ENCODE peak calls at places on chromosomes 16 and 17, in seven cellular contexts. X, J, Z, N, H, I and A are unnamed samples.

GRCh38 chr17:41421116-41421515 is 3.3 kb downstream of the KRT37 start:
- DNase-seq in H (no peak), N (no peak), J (no peak), X (peak), I (no peak), Z (no peak), A (no peak)

GRCh38 chr16:65876200-65876498 is 490.3 kb upstream of the CDH5 start:
- DNase-seq in Z (no peak), J (no peak), N (no peak), I (no peak), H (no peak), X (no peak), A (no peak)

GRCh38 chr16:106623-107324 is 28.7 kb downstream of the MPG start:
- DNase-seq in X (no peak), I (peak), J (peak), N (peak), Z (peak), H (no peak), A (peak)

GRCh38 chr17:74339537-74340195 is 13.6 kb downstream of the KIF19 start:
- DNase-seq in I (no peak), J (no peak), H (no peak), X (no peak), Z (no peak), N (no peak), A (no peak)

GRCh38 chr17:77695386-77695785 is 263.1 kb upstream of the TNRC6C start:
- DNase-seq in H (no peak), N (no peak), J (no peak), Z (no peak), I (no peak), X (no peak), A (no peak)

GRCh38 chr16:90012978-90013745 is 6.1 kb downstream of the DBNDD1 start:
- DNase-seq in N (no peak), H (no peak), Z (no peak), I (no peak), J (no peak), X (no peak), A (no peak)

GRCh38 chr17:10618202-10618635 is 38.9 kb downstream of the MYH3 start:
- DNase-seq in N (peak), X (no peak), I (peak), Z (peak), H (no peak), J (peak), A (no peak)

GRCh38 chr16:27432600-27432957 is 30.6 kb downstream of the IL21R start:
- DNase-seq in H (no peak), I (no peak), J (no peak), Z (no peak), X (peak), N (no peak), A (no peak)

GRCh38 chr17:28391401-28391800 is 14.6 kb downstream of the SLC46A1 start:
- DNase-seq in Z (no peak), X (no peak), H (no peak), J (no peak), I (no peak), N (peak), A (no peak)

GRCh38 chr17:304461-304860 is 48.1 kb downstream of the RPH3AL start:
- DNase-seq in J (no peak), I (no peak), H (no peak), N (no peak), X (no peak), Z (no peak), A (no peak)

GRCh38 chr17:28331891-28332420 is 3.3 kb downstream of the IFT20 start:
- DNase-seq in H (no peak), I (no peak), Z (no peak), X (no peak), J (no peak), N (no peak), A (no peak)

GRCh38 chr16:84526794-84527485 is 22.5 kb upstream of the MEAK7 start:
- DNase-seq in N (peak), J (no peak), H (no peak), I (no peak), X (no peak), Z (no peak), A (no peak)

GRCh38 chr17:43907425-43907981 is at the start of gene MPP2:
- DNase-seq in X (no peak), N (peak), H (no peak), I (peak), J (no peak), Z (no peak), A (peak)

GRCh38 chr16:81279375-81279774 is 35.4 kb upstream of the GAN start:
- DNase-seq in H (no peak), X (no peak), I (no peak), N (peak), Z (no peak), J (no peak), A (no peak)

GRCh38 chr17:57735707-57736106 is 9.4 kb downstream of the CCDC182 start:
- DNase-seq in X (no peak), N (no peak), H (no peak), I (no peak), J (no peak), Z (no peak), A (no peak)

GRCh38 chr17:71521724-71522123 is 599.1 kb upstream of the SOX9 start:
- DNase-seq in H (no peak), N (no peak), Z (no peak), X (no peak), J (no peak), I (no peak), A (no peak)

GRCh38 chr17:7897773-7898172 is 9.2 kb downstream of the CHD3 start:
- DNase-seq in Z (no peak), J (peak), I (no peak), X (no peak), N (peak), H (no peak), A (no peak)

GRCh38 chr16:72657164-72657563 is 390.8 kb downstream of the ZFHX3 start:
- DNase-seq in J (no peak), X (no peak), Z (no peak), I (no peak), H (no peak), N (no peak), A (no peak)

GRCh38 chr17:1475321-1475854 is 17.1 kb downstream of the MYO1C start:
- DNase-seq in H (no peak), N (no peak), X (no peak), J (no peak), I (no peak), Z (no peak), A (no peak)